ENCODE peak calls at places on chromosomes 3 and 15, in four cellular contexts. B, C, M and E are unnamed samples.

GRCh38 chr3:73622135-73622534 is 2.6 kb downstream of the PDZRN3 start:
- DNase-seq in B (no peak), M (no peak), C (peak; percentile 30), E (no peak)

GRCh38 chr3:105610473-105610872 is 243.8 kb downstream of the ALCAM start:
- DNase-seq in M (no peak), C (no peak), B (no peak), E (no peak)

GRCh38 chr3:100216713-100217112 is 44.1 kb upstream of the TBC1D23 start:
- DNase-seq in C (peak; percentile 16), B (no peak), M (no peak), E (no peak)

GRCh38 chr3:13313813-13314212 is 106.3 kb downstream of the NUP210 start:
- DNase-seq in C (no peak), M (no peak), B (no peak), E (no peak)

GRCh38 chr15:24955549-24955929 is 752 bp downstream of the SNRPN start:
- DNase-seq in B (no peak), M (peak; percentile 2), C (no peak), E (no peak)

GRCh38 chr3:169501777-169502320 is 161.7 kb downstream of the MECOM start:
- DNase-seq in M (no peak), B (no peak), C (no peak), E (no peak)

GRCh38 chr15:40257656-40258450 is 19.0 kb downstream of the PAK6 start:
- DNase-seq in M (no peak), C (no peak), B (no peak), E (no peak)

GRCh38 chr15:22949074-22949547 is 31.1 kb downstream of the CYFIP1 start:
- DNase-seq in B (no peak), C (peak; percentile 85), M (peak; percentile 55), E (peak; percentile 28)

GRCh38 chr3:140148824-140149390 is 213.9 kb downstream of the CLSTN2 start:
- DNase-seq in B (no peak), C (no peak), M (no peak), E (no peak)

GRCh38 chr3:105397974-105398373 is 31.3 kb downstream of the ALCAM start:
- DNase-seq in B (no peak), C (no peak), M (no peak), E (no peak)

GRCh38 chr3:74267583-74268184 is 346.8 kb downstream of the CNTN3 start:
- DNase-seq in B (peak; percentile 1), M (peak; percentile 59), C (peak; percentile 69), E (no peak)

GRCh38 chr15:80275946-80276345 is 23.9 kb upstream of the CTXND1 start:
- DNase-seq in M (no peak), C (peak; percentile 70), B (no peak), E (no peak)

GRCh38 chr3:51280171-51280570 is 104.9 kb upstream of the MANF start:
- DNase-seq in M (no peak), B (no peak), C (no peak), E (no peak)

GRCh38 chr3:127786358-127787070 is 35.8 kb downstream of the MGLL start:
- DNase-seq in C (peak; percentile 74), M (no peak), B (no peak), E (no peak)

GRCh38 chr3:100893590-100893989 is 99.6 kb downstream of the ABI3BP start:
- DNase-seq in C (peak; percentile 77), B (no peak), M (peak; percentile 5), E (no peak)

GRCh38 chr3:141998674-141999290 is 122.3 kb downstream of the ATP1B3 start:
- DNase-seq in C (peak; percentile 11), B (no peak), M (no peak), E (peak; percentile 20)

GRCh38 chr15:78880242-78880533 is 7.5 kb downstream of the MORF4L1 start:
- DNase-seq in B (no peak), C (peak; percentile 84), M (no peak), E (no peak)